ENCODE peak calls at places on chromosomes 7 and 10, in four cellular contexts. E is naive thymus-derived CD4-positive, alpha-beta T cell; N is left ventricle myocardium inferior; M is PC-3. C is an unnamed sample.

GRCh38 chr10:60951272-60951724 is 7.3 kb upstream of the RHOBTB1 start:
- DNase-seq in E (no peak), M (no peak), N (no peak), C (no peak)

GRCh38 chr7:123705217-123705901 is 43.4 kb downstream of the WASL start:
- DNase-seq in M (no peak), N (no peak), E (no peak), C (no peak)

GRCh38 chr7:135448753-135449152 is 61.1 kb downstream of the CNOT4 start:
- DNase-seq in E (no peak), M (no peak), N (no peak), C (no peak)

GRCh38 chr10:80196270-80196949 is 8.9 kb downstream of the ANXA11 start:
- DNase-seq in M (peak), E (peak), N (no peak), C (peak)

GRCh38 chr7:36161996-36162395 is 8.9 kb downstream of the EEPD1 start:
- DNase-seq in N (no peak), M (peak), E (no peak), C (no peak)

GRCh38 chr7:108415821-108416536 is 40.3 kb downstream of the NRCAM start:
- DNase-seq in E (peak), M (peak), N (no peak), C (no peak)

GRCh38 chr10:44344727-44345126 is 40.2 kb downstream of the CXCL12 start:
- DNase-seq in N (no peak), E (no peak), M (no peak), C (no peak)

GRCh38 chr7:47371733-47372368 is 210.1 kb downstream of the TNS3 start:
- DNase-seq in E (no peak), M (peak), N (peak), C (no peak)

GRCh38 chr10:9018844-9019173 is 964.3 kb downstream of the GATA3 start:
- DNase-seq in N (no peak), E (no peak), M (no peak), C (no peak)

GRCh38 chr10:69321865-69322264 is 43.6 kb downstream of the HK1 start:
- DNase-seq in N (no peak), M (no peak), E (no peak), C (no peak)

GRCh38 chr7:101813414-101814019 is 3.9 kb upstream of the CUX1 start:
- DNase-seq in N (no peak), E (no peak), M (no peak), C (no peak)
- H3K27ac ChIP-seq in N (no peak), E (no peak), M (no peak), C (no peak)

GRCh38 chr10:63670291-63670898 is 149.2 kb downstream of the REEP3 start:
- DNase-seq in M (no peak), E (no peak), N (no peak), C (no peak)

GRCh38 chr10:63673246-63673645 is 152.0 kb downstream of the REEP3 start:
- DNase-seq in N (no peak), E (no peak), M (no peak), C (no peak)

GRCh38 chr10:63673846-63674245 is 152.6 kb downstream of the REEP3 start:
- DNase-seq in E (no peak), M (no peak), N (no peak), C (no peak)

GRCh38 chr10:63671317-63671937 is 150.2 kb downstream of the REEP3 start:
- DNase-seq in E (no peak), N (no peak), M (no peak), C (no peak)

DNA sequence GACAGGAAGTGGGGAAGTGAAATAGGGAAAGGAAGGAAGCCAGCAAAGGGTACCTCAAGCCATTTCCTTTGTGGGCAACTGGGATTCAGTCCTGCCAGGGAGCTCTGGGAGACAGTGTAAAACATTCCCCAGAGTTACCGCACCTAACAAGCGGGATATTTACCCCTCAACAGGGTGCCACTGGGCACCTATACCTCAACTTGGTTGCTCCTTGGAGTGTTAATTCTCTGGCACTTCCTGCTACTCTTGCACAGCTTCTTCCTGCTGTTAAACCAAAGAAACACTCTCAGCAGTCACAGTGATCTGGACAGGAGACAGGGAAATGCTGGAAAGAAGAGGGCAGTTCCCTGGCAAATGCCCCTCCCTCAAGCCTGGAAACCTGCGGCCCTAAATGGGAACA is 151.3 kb downstream of the REEP3 start:
- DNase-seq in M (no peak), N (no peak), E (no peak), C (no peak)
- H3K27ac ChIP-seq in M (no peak), N (peak), E (no peak), C (no peak)

DNA sequence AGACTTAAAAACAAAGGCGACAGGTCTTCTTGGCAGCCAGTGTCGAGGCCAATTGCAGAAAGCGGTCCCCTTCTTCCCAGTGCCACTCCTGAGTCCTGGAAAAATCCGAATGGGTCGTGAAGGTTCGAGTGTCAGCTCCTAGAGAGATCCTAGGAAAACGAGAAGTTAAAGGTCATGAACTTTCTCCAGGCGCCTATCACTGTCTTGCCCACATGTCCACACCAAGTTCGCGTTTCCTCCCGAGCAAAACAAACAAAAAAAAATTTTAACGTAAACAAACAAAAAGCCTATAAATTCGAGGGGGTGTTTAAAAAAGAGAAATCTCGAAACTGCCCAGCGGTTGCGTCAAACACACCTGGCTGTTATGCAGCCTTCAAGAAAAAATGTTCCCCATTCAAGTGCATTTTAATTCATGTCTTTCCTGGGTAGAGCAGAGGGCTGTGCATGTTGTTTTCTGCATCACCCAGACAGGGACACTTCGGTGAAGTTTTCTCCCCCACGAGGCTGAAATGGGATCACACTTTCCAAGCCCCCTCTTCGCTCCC is 1.5 kb downstream of the ARHGAP21 start:
- DNase-seq in M (no peak), N (no peak), E (peak), C (no peak)
- H3K27ac ChIP-seq in M (peak), N (peak), E (peak), C (peak)

GRCh38 chr7:94311545-94311944 is 83.2 kb upstream of the COL1A2 start:
- DNase-seq in N (no peak), M (no peak), E (no peak), C (no peak)
- H3K27ac ChIP-seq in N (no peak), M (no peak), E (no peak), C (no peak)

GRCh38 chr10:18685555-18685954 is 26.3 kb downstream of the ARL5B start:
- DNase-seq in M (no peak), N (no peak), E (no peak), C (no peak)
- H3K27ac ChIP-seq in M (no peak), N (no peak), E (no peak), C (no peak)

C was measured in CD4-positive, alpha-beta memory T cell.